ENCODE peak calls at places on chromosomes 2 and 18, in six cellular contexts. Q, D, F, J, S and N are unnamed samples.
A peak's percentile ranks its signal among the peaks of the same experiment; 100 is the strongest.

GRCh38 chr2:151774506-151774905 is 40.2 kb upstream of the NEB start:
- DNase-seq in F (no peak), S (no peak), Q (no peak), D (peak; percentile 10), J (no peak), N (no peak)

GRCh38 chr2:5560981-5561380 is 131.2 kb upstream of the SOX11 start:
- DNase-seq in J (no peak), S (no peak), Q (no peak), D (no peak), F (no peak), N (no peak)

GRCh38 chr2:129275706-129276105 is 703.8 kb upstream of the RAB6C start:
- DNase-seq in S (no peak), F (no peak), D (no peak), J (no peak), Q (no peak), N (no peak)

GRCh38 chr2:233846387-233847247 is 7.7 kb downstream of the HJURP start:
- DNase-seq in Q (no peak), J (no peak), S (no peak), D (no peak), F (no peak), N (no peak)

GRCh38 chr2:217902281-217903141 is 100.3 kb downstream of the TNS1 start:
- DNase-seq in F (no peak), Q (no peak), J (peak; percentile 84), D (no peak), S (no peak), N (no peak)

GRCh38 chr2:233065954-233066470 is 5.9 kb downstream of the INPP5D start:
- DNase-seq in F (no peak), S (no peak), J (no peak), D (no peak), Q (no peak), N (no peak)

GRCh38 chr18:55575949-55576348 is 12.0 kb downstream of the TCF4 start:
- DNase-seq in Q (no peak), D (no peak), S (no peak), J (no peak), F (no peak), N (no peak)

GRCh38 chr2:65991864-65992554 is 442.9 kb upstream of the MEIS1 start:
- DNase-seq in J (peak; percentile 5), F (no peak), S (no peak), Q (no peak), D (no peak), N (no peak)

GRCh38 chr2:55090702-55091101 is 40.5 kb upstream of the RTN4 start:
- DNase-seq in Q (no peak), S (no peak), D (no peak), F (no peak), J (no peak), N (no peak)

GRCh38 chr2:17259613-17260012 is 258.6 kb downstream of the RAD51AP2 start:
- DNase-seq in D (no peak), J (no peak), F (no peak), S (no peak), Q (no peak), N (no peak)

GRCh38 chr2:10238991-10239485 is 63.7 kb upstream of the HPCAL1 start:
- DNase-seq in Q (no peak), S (no peak), J (no peak), F (no peak), D (no peak), N (no peak)

GRCh38 chr2:70753978-70754377 is 14.0 kb downstream of the ADD2 start:
- DNase-seq in F (no peak), Q (no peak), S (no peak), J (no peak), D (no peak), N (no peak)

GRCh38 chr2:126793885-126794613 is 104.6 kb upstream of the TEX51 start:
- DNase-seq in J (no peak), Q (no peak), S (peak; percentile 48), F (no peak), D (no peak), N (no peak)

GRCh38 chr2:227125506-227125905 is 38.5 kb downstream of the COL4A4 start:
- DNase-seq in Q (no peak), F (no peak), S (peak; percentile 63), J (no peak), D (no peak), N (no peak)